ENCODE peak calls at places on chromosomes 3 and 15, in nine cellular contexts. I, V, Y, P, R, X, U, E and F are unnamed samples.

GRCh38 chr3:144109944-144110343 is 138.3 kb downstream of the DIPK2A start:
- DNase-seq in Y (no peak), P (no peak), E (peak), I (no peak), V (no peak), U (no peak), R (no peak), X (no peak), F (no peak)

GRCh38 chr15:64697911-64698369 is 77.4 kb downstream of the RBPMS2 start:
- DNase-seq in E (peak), I (no peak), Y (peak), X (no peak), R (no peak), P (no peak), U (no peak), V (no peak), F (no peak)

GRCh38 chr15:67196672-67197363 is 57.6 kb downstream of the AAGAB start:
- DNase-seq in P (peak), U (no peak), Y (no peak), X (no peak), I (no peak), R (no peak), V (peak), E (no peak), F (peak)

GRCh38 chr15:77185242-77185785 is 114.4 kb upstream of the TSPAN3 start:
- DNase-seq in V (no peak), X (no peak), I (no peak), U (no peak), Y (peak), E (peak), P (no peak), R (no peak), F (no peak)

GRCh38 chr3:77687545-77687944 is 647.6 kb downstream of the ROBO2 start:
- DNase-seq in V (no peak), Y (no peak), I (no peak), U (no peak), X (no peak), E (no peak), R (no peak), P (no peak), F (no peak)

GRCh38 chr3:194054941-194055340 is 81.0 kb upstream of the HES1 start:
- DNase-seq in E (no peak), X (no peak), Y (no peak), I (no peak), R (no peak), U (no peak), V (no peak), P (no peak), F (no peak)

GRCh38 chr3:64906011-64906410 is 218.2 kb upstream of the ADAMTS9 start:
- DNase-seq in U (no peak), I (no peak), X (no peak), E (no peak), R (no peak), Y (no peak), V (no peak), P (no peak), F (no peak)

GRCh38 chr3:143228405-143228804 is 108.8 kb downstream of the CHST2 start:
- DNase-seq in X (no peak), Y (no peak), R (no peak), I (no peak), P (no peak), V (no peak), E (no peak), U (no peak), F (no peak)

GRCh38 chr3:62318752-62319569 is 54.4 kb downstream of the FEZF2 start:
- DNase-seq in Y (peak), R (peak), U (peak), X (peak), I (peak), V (peak), P (peak), E (peak), F (peak)

GRCh38 chr15:101617390-101617965 is 34.7 kb downstream of the TM2D3 start:
- DNase-seq in U (no peak), X (no peak), Y (no peak), I (no peak), P (no peak), R (no peak), E (no peak), V (peak), F (peak)

GRCh38 chr3:186640473-186640818 is 247 bp downstream of the FETUB start:
- DNase-seq in P (no peak), Y (no peak), E (no peak), X (no peak), V (no peak), R (no peak), U (no peak), I (no peak), F (peak)

GRCh38 chr3:195777975-195778374 is 33.8 kb downstream of the MUC4 start:
- DNase-seq in X (peak), P (no peak), R (no peak), E (no peak), Y (no peak), U (no peak), V (no peak), I (no peak), F (no peak)

GRCh38 chr15:73286356-73286755 is 82.4 kb downstream of the HCN4 start:
- DNase-seq in E (no peak), X (no peak), R (no peak), Y (peak), P (no peak), V (peak), I (no peak), U (no peak), F (peak)

GRCh38 chr3:55330355-55330754 is 156.8 kb downstream of the WNT5A start:
- DNase-seq in I (no peak), V (peak), X (no peak), U (no peak), Y (peak), P (peak), E (no peak), R (no peak), F (peak)

GRCh38 chr3:123642182-123642956 is 57.5 kb upstream of the HACD2 start:
- DNase-seq in Y (peak), I (peak), X (peak), V (peak), P (peak), E (peak), U (peak), R (peak), F (peak)

GRCh38 chr3:30934208-30934550 is 39.7 kb upstream of the GADL1 start:
- DNase-seq in I (no peak), X (no peak), P (peak), R (no peak), Y (peak), V (peak), E (peak), U (no peak), F (peak)

GRCh38 chr15:70963199-70963598 is 70.6 kb downstream of the LRRC49 start:
- DNase-seq in Y (no peak), V (no peak), U (no peak), P (no peak), E (no peak), X (no peak), I (no peak), R (no peak), F (no peak)

GRCh38 chr15:29207758-29208108 is 61.9 kb downstream of the NSMCE3 start:
- DNase-seq in E (no peak), Y (no peak), X (no peak), U (no peak), V (no peak), I (no peak), R (no peak), P (no peak), F (no peak)

GRCh38 chr3:38842266-38842965 is 26.4 kb upstream of the SCN10A start:
- DNase-seq in V (no peak), X (no peak), P (no peak), I (no peak), U (no peak), E (no peak), R (no peak), Y (no peak), F (no peak)

GRCh38 chr3:71376911-71377310 is 206.6 kb downstream of the FOXP1 start:
- DNase-seq in X (no peak), E (no peak), R (no peak), U (no peak), P (no peak), V (no peak), Y (no peak), I (no peak), F (no peak)

DNA sequence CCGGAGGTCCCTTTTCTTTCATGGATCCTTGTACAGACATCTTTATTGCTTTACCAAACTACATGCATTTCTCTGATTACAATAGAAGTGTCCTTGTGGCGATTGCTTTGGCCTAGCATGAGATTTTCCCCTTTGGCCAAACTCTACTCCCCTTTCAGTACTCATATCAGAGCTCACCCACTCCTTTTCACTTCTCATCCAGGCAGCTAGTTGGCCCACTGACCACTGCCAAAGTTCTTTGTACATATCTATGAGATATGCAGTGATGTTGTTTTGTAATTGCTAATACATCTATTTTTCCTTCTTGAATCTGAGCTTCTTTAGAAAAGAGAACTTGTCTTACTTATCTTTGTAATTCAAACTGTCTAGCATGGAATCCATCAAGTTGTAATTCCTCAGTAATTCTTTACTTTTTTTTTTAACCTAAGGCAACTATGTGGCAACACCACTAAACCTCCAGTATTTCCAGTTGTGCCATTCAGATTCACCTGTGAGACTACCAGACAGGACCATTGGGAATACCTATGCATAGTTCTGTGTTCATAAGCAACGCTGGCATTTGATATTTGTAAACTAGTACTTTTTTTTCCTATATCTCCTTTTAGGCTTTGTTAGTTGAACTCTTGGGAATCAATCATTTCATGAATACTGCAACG is 39.2 kb downstream of the AADACL2 start:
- DNase-seq in X (no peak), R (no peak), E (no peak), P (no peak), Y (no peak), I (no peak), U (no peak), V (peak), F (peak)
- H3K4me3 ChIP-seq in X (no peak), R (no peak), E (no peak), P (no peak), Y (no peak), I (no peak), U (no peak), V (no peak), F (no peak)

GRCh38 chr3:129562803-129563202 is 19.8 kb downstream of the H1-8 start:
- DNase-seq in Y (no peak), E (no peak), I (no peak), U (no peak), X (no peak), R (no peak), P (no peak), V (no peak), F (no peak)

GRCh38 chr3:129560269-129560787 is 17.4 kb downstream of the H1-8 start:
- DNase-seq in Y (peak), R (no peak), P (no peak), I (no peak), X (no peak), U (no peak), E (no peak), V (peak), F (peak)

GRCh38 chr3:129559565-129560079 is 16.6 kb downstream of the H1-8 start:
- DNase-seq in E (no peak), Y (no peak), U (no peak), R (no peak), V (no peak), P (no peak), X (no peak), I (no peak), F (no peak)

GRCh38 chr3:129561619-129562248 is 18.8 kb downstream of the H1-8 start:
- DNase-seq in P (no peak), X (no peak), V (no peak), I (no peak), R (no peak), E (no peak), Y (no peak), U (no peak), F (no peak)

GRCh38 chr3:129560931-129561594 is 18.1 kb downstream of the H1-8 start:
- DNase-seq in U (peak), X (peak), R (no peak), Y (peak), E (no peak), P (peak), V (peak), I (peak), F (peak)
- H3K4me3 ChIP-seq in U (no peak), X (no peak), R (no peak), Y (peak), E (no peak), P (peak), V (no peak), I (no peak), F (no peak)

DNA sequence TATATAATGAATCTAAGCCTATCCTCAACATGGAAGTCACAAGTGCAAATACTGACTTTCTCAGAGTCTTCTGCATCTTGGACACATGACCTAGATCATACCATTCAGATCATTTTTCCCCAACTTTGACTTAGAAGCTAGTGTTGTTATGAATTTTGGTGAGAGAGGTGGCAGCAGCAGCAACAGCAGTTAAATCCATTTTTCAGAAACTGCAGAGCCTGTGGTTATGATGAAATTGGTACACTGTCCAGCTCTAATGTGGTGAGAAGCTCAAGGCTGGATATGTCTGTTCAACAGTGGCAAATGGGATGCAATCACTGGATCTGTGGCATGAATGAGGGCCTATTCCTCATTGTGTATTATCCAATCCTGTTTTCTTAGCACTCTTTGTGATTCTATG is 290.1 kb upstream of the SATB1 start:
- DNase-seq in Y (no peak), I (no peak), P (no peak), U (no peak), R (no peak), X (no peak), E (no peak), V (no peak), F (no peak)
- H3K4me3 ChIP-seq in Y (no peak), I (no peak), P (no peak), U (no peak), R (no peak), X (no peak), E (no peak), V (no peak), F (no peak)

GRCh38 chr15:97874139-97874538 is 86.4 kb upstream of the ARRDC4 start:
- DNase-seq in I (no peak), U (no peak), E (no peak), P (no peak), V (no peak), R (no peak), Y (no peak), X (peak), F (no peak)
- H3K4me3 ChIP-seq in I (no peak), U (no peak), E (no peak), P (no peak), V (no peak), R (no peak), Y (no peak), X (no peak), F (no peak)

DNA sequence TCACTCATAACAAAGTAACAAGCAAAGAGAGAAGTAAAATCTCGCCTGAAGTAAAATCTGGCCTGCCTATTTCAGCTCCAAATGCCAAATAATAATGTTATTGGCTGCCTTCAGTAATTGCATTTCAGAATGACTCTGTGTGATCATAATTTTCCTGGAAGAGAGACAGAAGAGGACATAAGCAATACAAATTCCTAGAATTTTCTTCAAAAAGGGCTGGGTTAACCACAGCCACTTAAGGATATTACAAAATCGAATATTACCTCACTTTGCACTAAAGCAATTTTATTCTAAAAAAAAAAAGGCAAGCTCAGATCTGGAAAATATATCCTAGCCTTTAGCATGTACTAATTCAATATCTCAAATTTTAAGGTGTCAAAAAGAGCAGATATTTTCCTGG is 116.4 kb downstream of the STAC start:
- DNase-seq in R (no peak), V (peak), I (no peak), X (no peak), P (no peak), U (no peak), E (no peak), Y (peak), F (peak)
- H3K4me3 ChIP-seq in R (no peak), V (no peak), I (no peak), X (no peak), P (no peak), U (no peak), E (no peak), Y (peak), F (no peak)

GRCh38 chr15:74789171-74789627 is 7.3 kb downstream of the CSK start:
- DNase-seq in I (no peak), U (no peak), X (peak), P (no peak), E (peak), Y (no peak), V (no peak), R (no peak), F (no peak)
- H3K4me3 ChIP-seq in I (no peak), U (no peak), X (no peak), P (no peak), E (peak), Y (no peak), V (no peak), R (peak), F (no peak)

DNA sequence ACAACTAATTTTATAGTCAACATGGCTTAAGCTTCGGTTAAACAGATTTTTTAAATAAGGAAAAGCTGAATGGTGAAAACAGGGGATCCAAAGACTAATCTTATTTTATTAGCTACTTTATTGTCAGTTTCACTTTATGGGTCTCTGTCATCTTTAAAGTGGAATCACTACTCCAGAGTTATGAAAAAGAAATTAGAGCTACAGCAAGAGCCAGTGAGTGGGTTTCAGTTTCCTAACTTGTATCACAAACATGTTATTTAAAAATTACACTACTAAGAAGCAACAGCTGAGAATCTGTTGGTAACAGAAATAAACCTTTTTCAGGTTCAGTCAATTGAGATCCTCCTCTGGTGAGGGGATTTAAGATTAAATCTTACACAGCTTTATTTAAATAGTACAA is 10.0 kb downstream of the PHC3 start:
- DNase-seq in R (no peak), Y (no peak), U (no peak), X (no peak), I (no peak), P (no peak), V (no peak), E (peak), F (no peak)
- H3K4me3 ChIP-seq in R (no peak), Y (no peak), U (no peak), X (no peak), I (no peak), P (no peak), V (no peak), E (peak), F (no peak)

GRCh38 chr15:94584833-94585244 is 353.5 kb downstream of the MCTP2 start:
- DNase-seq in V (peak), P (no peak), X (no peak), Y (no peak), I (no peak), R (peak), E (peak), U (no peak), F (peak)
- H3K4me3 ChIP-seq in V (no peak), P (no peak), X (no peak), Y (no peak), I (no peak), R (peak), E (no peak), U (no peak), F (no peak)